ENCODE peak calls at places on chromosomes 6 and 20, in nine cellular contexts. I, U, A, Q, W, O, X, L and G are unnamed samples.

GRCh38 chr20:15252289-15252688 is 914.9 kb upstream of the FLRT3 start:
- DNase-seq in I (no peak), U (no peak), A (no peak), Q (no peak), W (no peak), O (no peak), X (no peak), L (no peak), G (no peak)

GRCh38 chr20:16228722-16229121 is 344.5 kb downstream of the KIF16B start:
- DNase-seq in I (no peak), U (no peak), A (no peak), Q (no peak), W (no peak), O (no peak), X (no peak), L (no peak), G (no peak)

GRCh38 chr6:144928847-144929246 is 643.7 kb downstream of the UTRN start:
- DNase-seq in I (no peak), U (no peak), A (no peak), Q (no peak), W (no peak), O (no peak), X (peak), L (no peak), G (no peak)

GRCh38 chr6:70423189-70424133 is 10.2 kb downstream of the FAM135A start:
- DNase-seq in I (no peak), U (no peak), A (no peak), Q (no peak), W (no peak), O (no peak), X (no peak), L (no peak), G (no peak)

GRCh38 chr20:35312348-35312747 is 20.1 kb upstream of the FAM83C start:
- DNase-seq in I (no peak), U (no peak), A (no peak), Q (no peak), W (no peak), O (no peak), X (peak), L (peak), G (no peak)

GRCh38 chr6:3987072-3987471 is 91.9 kb downstream of the FAM217A start:
- DNase-seq in I (peak), U (no peak), A (no peak), Q (peak), W (no peak), O (no peak), X (no peak), L (peak), G (peak)

GRCh38 chr6:84688187-84688878 is 76.1 kb downstream of the TBX18 start:
- DNase-seq in I (no peak), U (no peak), A (no peak), Q (no peak), W (no peak), O (no peak), X (peak), L (no peak), G (no peak)

GRCh38 chr6:96923871-96924493 is 546 bp upstream of the KLHL32 start:
- DNase-seq in I (no peak), U (no peak), A (no peak), Q (no peak), W (no peak), O (no peak), X (no peak), L (no peak), G (no peak)

GRCh38 chr6:42028234-42029061 is 21.9 kb upstream of the TAF8 start:
- DNase-seq in I (no peak), U (peak), A (no peak), Q (no peak), W (no peak), O (peak), X (peak), L (peak), G (no peak)

GRCh38 chr20:40821438-40821837 is 132.4 kb upstream of the MAFB start:
- DNase-seq in I (no peak), U (no peak), A (no peak), Q (no peak), W (no peak), O (no peak), X (no peak), L (no peak), G (no peak)

GRCh38 chr6:133230022-133230421 is 11.1 kb upstream of the EYA4 start:
- DNase-seq in I (no peak), U (no peak), A (no peak), Q (no peak), W (no peak), O (no peak), X (no peak), L (no peak), G (no peak)

GRCh38 chr6:150169609-150170008 is 26.8 kb downstream of the PPP1R14C start:
- DNase-seq in I (no peak), U (no peak), A (no peak), Q (no peak), W (no peak), O (no peak), X (peak), L (peak), G (no peak)

GRCh38 chr20:62881662-62882395 is 20.2 kb upstream of the TCFL5 start:
- DNase-seq in I (no peak), U (no peak), A (no peak), Q (no peak), W (no peak), O (no peak), X (no peak), L (no peak), G (no peak)

GRCh38 chr6:138031417-138031816 is 75.8 kb downstream of the PERP start:
- DNase-seq in I (no peak), U (no peak), A (no peak), Q (no peak), W (no peak), O (no peak), X (no peak), L (no peak), G (no peak)